ENCODE peak calls at places on chromosomes 5 and 9, in four cellular contexts. G, C, Z and V are unnamed samples.

GRCh38 chr9:74783408-74783807 is 104.3 kb downstream of the TRPM6 start:
- DNase-seq in G (no peak), C (peak; percentile 24), Z (peak; percentile 73), V (no peak)

GRCh38 chr9:97903168-97903567 is 19.1 kb downstream of the TRMO start:
- DNase-seq in G (no peak), C (no peak), Z (no peak), V (no peak)

GRCh38 chr9:127059030-127059429 is 63.4 kb downstream of the ANGPTL2 start:
- DNase-seq in G (no peak), C (no peak), Z (no peak), V (no peak)

GRCh38 chr5:154403234-154403633 is 42.6 kb upstream of the SAP30L start:
- DNase-seq in G (no peak), C (no peak), Z (no peak), V (no peak)

GRCh38 chr5:94908889-94909480 is 290.5 kb downstream of the SLF1 start:
- DNase-seq in G (no peak), C (peak; percentile 43), Z (no peak), V (peak; percentile 24)

GRCh38 chr9:92656537-92656925 is 13.4 kb downstream of the IPPK start:
- DNase-seq in G (no peak), C (no peak), Z (no peak), V (no peak)

GRCh38 chr9:137313956-137314560 is 12.0 kb upstream of the NRARP start:
- DNase-seq in G (no peak), C (no peak), Z (no peak), V (no peak)

GRCh38 chr5:71860048-71860447 is 141.0 kb downstream of the CARTPT start:
- DNase-seq in G (no peak), C (no peak), Z (no peak), V (no peak)

GRCh38 chr5:131270809-131271208 is 7.0 kb downstream of the CDC42SE2 start:
- DNase-seq in G (no peak), C (peak; percentile 52), Z (peak; percentile 39), V (no peak)

GRCh38 chr5:75681125-75681830 is 36.0 kb downstream of the POC5 start:
- DNase-seq in G (no peak), C (peak; percentile 62), Z (no peak), V (no peak)

GRCh38 chr9:89791754-89792153 is 186.9 kb downstream of the GADD45G start:
- DNase-seq in G (no peak), C (no peak), Z (no peak), V (no peak)

GRCh38 chr5:172452398-172453205 is 1.7 kb downstream of the SH3PXD2B start:
- DNase-seq in G (no peak), C (peak; percentile 84), Z (peak; percentile 66), V (no peak)

GRCh38 chr9:114285166-114285867 is 37.6 kb upstream of the ORM1 start:
- DNase-seq in G (no peak), C (peak; percentile 93), Z (no peak), V (no peak)

GRCh38 chr5:143592648-143593047 is 189.2 kb upstream of the NR3C1 start:
- DNase-seq in G (no peak), C (peak; percentile 59), Z (no peak), V (no peak)

GRCh38 chr9:131320031-131320685 is 30.6 kb downstream of the PLPP7 start:
- DNase-seq in G (no peak), C (no peak), Z (peak; percentile 87), V (no peak)

DNA sequence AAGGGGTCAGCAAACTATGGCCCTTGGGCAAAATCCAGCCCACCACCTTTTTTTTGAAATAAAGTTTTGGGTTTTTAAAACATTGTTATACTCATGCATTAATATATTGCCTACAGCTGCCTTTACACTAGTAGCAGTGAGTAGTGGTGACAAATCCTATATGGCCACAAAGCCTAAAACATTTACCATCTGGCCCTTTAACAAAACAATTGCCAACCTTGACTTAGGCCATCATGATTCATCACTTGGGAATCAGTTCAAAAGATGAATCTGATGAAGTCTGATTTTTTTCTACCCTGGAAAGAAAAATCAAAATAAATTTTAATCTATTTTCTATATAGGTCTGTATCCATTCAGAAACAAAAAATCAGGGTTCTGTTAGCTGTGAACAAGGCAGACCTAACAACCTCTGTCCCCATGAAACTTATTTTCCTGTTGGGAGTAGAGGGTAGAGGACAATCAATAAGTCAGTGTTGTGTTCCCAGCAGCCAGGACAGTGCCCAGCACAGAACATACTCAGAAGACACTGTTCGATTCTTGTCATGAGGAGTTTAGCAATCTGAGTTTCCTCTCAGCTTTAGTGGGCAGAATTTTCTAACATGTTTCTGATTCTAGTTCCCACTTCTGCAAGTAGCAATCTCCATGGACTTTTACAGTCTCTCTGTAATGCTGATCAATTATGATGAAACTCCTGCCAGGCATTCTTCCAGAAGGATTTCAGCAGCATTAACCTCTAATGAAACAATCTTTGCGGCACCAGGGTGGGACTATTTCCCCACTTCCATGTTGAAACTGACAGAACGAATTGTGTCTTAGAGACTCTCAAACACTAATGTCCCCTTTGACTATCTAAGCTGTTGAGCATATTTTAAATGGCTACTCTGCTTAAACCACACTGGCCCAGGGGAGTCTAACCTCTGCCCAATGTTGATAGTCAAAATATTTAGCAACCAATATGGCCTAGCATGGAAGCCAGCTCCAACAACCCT is 484.6 kb downstream of the BNC2 start:
- DNase-seq in G (no peak), C (peak; percentile 32), Z (no peak), V (no peak)
- H2AFZ ChIP-seq in G (no peak overlapping the region), C (peak overlapping the region; percentile 32), Z (no peak overlapping the region), V (no peak overlapping the region)

GRCh38 chr5:37831821-37832524 is 7.9 kb downstream of the GDNF start:
- DNase-seq in G (no peak), C (no peak), Z (peak; percentile 50), V (no peak)
- H3K4me3 ChIP-seq in G (no peak overlapping the region), C (no peak overlapping the region), Z (no peak overlapping the region), V (no peak overlapping the region)

GRCh38 chr5:6158974-6159863 is 219.1 kb downstream of the MED10 start:
- DNase-seq in G (no peak), C (no peak), Z (peak; percentile 72), V (no peak)

GRCh38 chr5:6159864-6160199 is 218.5 kb downstream of the MED10 start:
- DNase-seq in G (no peak), C (no peak), Z (no peak), V (no peak)

DNA sequence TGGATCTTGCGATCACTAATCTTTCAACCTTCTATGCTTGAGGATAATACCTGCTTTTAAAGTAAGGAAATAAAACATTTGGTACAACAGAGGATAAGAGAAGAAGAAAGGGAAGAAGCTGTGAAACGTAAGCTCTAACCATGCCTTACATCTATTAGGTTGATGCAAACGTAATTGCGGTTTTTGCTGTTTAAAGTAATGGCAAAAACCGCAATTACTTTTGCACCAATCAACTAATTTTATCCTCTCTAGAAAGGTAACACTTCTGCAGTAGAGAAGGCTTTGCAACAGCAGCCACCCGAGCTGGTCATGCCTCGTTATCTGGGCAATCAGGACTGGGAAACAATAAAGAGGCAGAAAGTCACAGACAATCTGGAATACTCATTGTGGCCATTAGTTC is 224.1 kb downstream of the MED10 start:
- DNase-seq in G (no peak), C (no peak), Z (no peak), V (no peak)
- H2BK12ac ChIP-seq in G (no peak overlapping the region), C (no peak overlapping the region), Z (no peak overlapping the region), V (no peak overlapping the region)

GRCh38 chr5:72951850-72952468 is 3.9 kb upstream of the FCHO2 start:
- DNase-seq in G (no peak), C (peak; percentile 16), Z (no peak), V (no peak)
- H2AFZ ChIP-seq in G (no peak overlapping the region), C (no peak overlapping the region), Z (no peak overlapping the region), V (no peak overlapping the region)